ENCODE peak calls at places on chromosomes 5 and 9, in four cellular contexts. J, V, I and L are unnamed samples.

GRCh38 chr9:77585335-77585786 is 62.8 kb downstream of the GNA14 start:
- DNase-seq in J (no peak), I (no peak), V (no peak), L (no peak)

GRCh38 chr5:38515648-38516047 is 40.8 kb downstream of the LIFR start:
- DNase-seq in I (no peak), J (no peak), V (peak), L (no peak)

GRCh38 chr9:89602978-89603628 is 1.7 kb upstream of the GADD45G start:
- DNase-seq in J (peak), I (no peak), V (peak), L (peak)

GRCh38 chr5:33530963-33531298 is 90.2 kb downstream of the TARS1 start:
- DNase-seq in I (no peak), J (no peak), V (no peak), L (no peak)

GRCh38 chr9:137311171-137311970 is 9.3 kb upstream of the NRARP start:
- DNase-seq in J (no peak), I (no peak), V (no peak), L (no peak)

GRCh38 chr5:61071565-61071964 is 90.7 kb downstream of the SMIM15 start:
- DNase-seq in I (no peak), V (no peak), J (no peak), L (no peak)

GRCh38 chr5:1001406-1002270 is 7.0 kb upstream of the NKD2 start:
- DNase-seq in J (no peak), I (no peak), V (no peak), L (no peak)

GRCh38 chr9:136053757-136054142 is 41.3 kb downstream of the NACC2 start:
- DNase-seq in V (no peak), J (no peak), I (no peak), L (no peak)

GRCh38 chr9:114156311-114156657 is 947 bp downstream of the COL27A1 start:
- DNase-seq in I (no peak), V (peak), J (no peak), L (no peak)

GRCh38 chr5:176693477-176693851 is 46.2 kb downstream of the TSPAN17 start:
- DNase-seq in V (no peak), I (no peak), J (no peak), L (no peak)

GRCh38 chr5:54522080-54522479 is 4.5 kb downstream of the SNX18 start:
- DNase-seq in I (no peak), J (no peak), V (no peak), L (no peak)

GRCh38 chr5:113003763-113004162 is 27.2 kb downstream of the DCP2 start:
- DNase-seq in V (no peak), J (no peak), I (no peak), L (no peak)

GRCh38 chr9:106619211-106619610 is 243.8 kb upstream of the ZNF462 start:
- DNase-seq in V (no peak), I (no peak), J (no peak), L (no peak)

GRCh38 chr9:111728143-111728542 is 66.6 kb downstream of the SHOC1 start:
- DNase-seq in V (no peak), I (no peak), J (no peak), L (no peak)

GRCh38 chr9:121902483-121903135 is 190.5 kb downstream of the TTLL11 start:
- DNase-seq in J (no peak), I (peak), V (peak), L (no peak)

GRCh38 chr9:132782106-132782505 is 96.0 kb downstream of the AK8 start:
- DNase-seq in J (no peak), I (no peak), V (no peak), L (no peak)

GRCh38 chr5:111122398-111122797 is 30.2 kb downstream of the WDR36 start:
- DNase-seq in V (no peak), J (no peak), I (no peak), L (no peak)

GRCh38 chr9:19336166-19336565 is 43.9 kb downstream of the RPS6 start:
- DNase-seq in I (no peak), J (no peak), V (no peak), L (no peak)

GRCh38 chr9:8762676-8763075 is 963.1 kb upstream of the DMAC1 start:
- DNase-seq in V (no peak), J (no peak), I (no peak), L (no peak)